ENCODE peak calls at places on chromosomes 16 and 17, in five cellular contexts. J is NT2/D1, U is HCT116, A is neural progenitor cell, C is PC-3. T is an unnamed sample.

GRCh38 chr17:4365628-4366311 is 705 bp downstream of the UBE2G1 start:
- DNase-seq in U (no peak), C (no peak), A (peak), J (no peak), T (peak)

GRCh38 chr16:66366433-66367299 is at the start of gene CDH5:
- DNase-seq in A (no peak), U (no peak), J (no peak), C (no peak), T (peak)

GRCh38 chr16:17518441-17518840 is 47.7 kb upstream of the XYLT1 start:
- DNase-seq in U (no peak), C (no peak), J (no peak), A (no peak), T (no peak)

GRCh38 chr16:85092851-85093250 is 19.4 kb downstream of the CIBAR2 start:
- DNase-seq in U (no peak), A (no peak), C (no peak), J (no peak), T (no peak)

GRCh38 chr17:74217036-74217725 is 3.8 kb downstream of the TTYH2 start:
- DNase-seq in J (no peak), A (no peak), U (no peak), C (no peak), T (no peak)

GRCh38 chr16:28310796-28311195 is 18.5 kb downstream of the SBK1 start:
- DNase-seq in C (no peak), U (no peak), A (no peak), J (no peak), T (no peak)

GRCh38 chr17:70357196-70357595 is 187.9 kb downstream of the KCNJ2 start:
- DNase-seq in U (no peak), C (no peak), A (no peak), J (peak), T (no peak)

GRCh38 chr16:50137268-50137667 is 15.8 kb upstream of the TENT4B start:
- DNase-seq in U (no peak), J (no peak), C (no peak), A (no peak), T (no peak)

GRCh38 chr16:68298907-68299515 is 11.7 kb downstream of the SLC7A6OS start:
- DNase-seq in C (peak), J (no peak), A (peak), U (no peak), T (no peak)

GRCh38 chr17:46995841-46996571 is 17.0 kb upstream of the RPRML start:
- DNase-seq in A (no peak), U (no peak), C (peak), J (no peak), T (no peak)

GRCh38 chr17:80058311-80058955 is 22.0 kb downstream of the CCDC40 start:
- DNase-seq in C (no peak), J (no peak), U (no peak), A (no peak), T (no peak)

GRCh38 chr16:71526111-71526998 is at the start of gene CHST4:
- DNase-seq in A (peak), C (no peak), J (peak), U (no peak), T (peak)

GRCh38 chr16:86222541-86222940 is 287.8 kb upstream of the FOXF1 start:
- DNase-seq in U (no peak), J (no peak), A (peak), C (no peak), T (peak)

GRCh38 chr16:56607675-56608042 is 725 bp upstream of the MT2A start:
- DNase-seq in U (no peak), C (no peak), A (no peak), J (no peak), T (no peak)
- H3K9ac ChIP-seq in U (peak), C (peak), A (no peak), J (peak), T (no peak)

GRCh38 chr16:48435906-48436305 is 50.7 kb upstream of the SIAH1 start:
- DNase-seq in U (no peak), C (no peak), J (no peak), A (no peak), T (peak)
- H3K9ac ChIP-seq in U (no peak), C (no peak), J (no peak), A (no peak), T (no peak)

GRCh38 chr17:5702951-5703510 is 118.7 kb upstream of the NLRP1 start:
- DNase-seq in J (peak), A (no peak), U (no peak), C (no peak), T (peak)
- H3K9ac ChIP-seq in J (no peak), A (no peak), U (no peak), C (no peak), T (no peak)

GRCh38 chr16:29973384-29974246 is at the start of gene TAOK2:
- DNase-seq in A (peak), J (peak), U (peak), C (peak), T (peak)

GRCh38 chr16:29972500-29972899 is 1.2 kb upstream of the TAOK2 start:
- DNase-seq in A (no peak), C (no peak), U (no peak), J (no peak), T (no peak)

GRCh38 chr16:29972992-29973383 is 680 bp upstream of the TAOK2 start:
- DNase-seq in J (no peak), A (no peak), U (no peak), C (no peak), T (no peak)

GRCh38 chr16:29968205-29968604 is 5.5 kb upstream of the TAOK2 start:
- DNase-seq in C (no peak), U (no peak), A (no peak), J (no peak), T (no peak)

DNA sequence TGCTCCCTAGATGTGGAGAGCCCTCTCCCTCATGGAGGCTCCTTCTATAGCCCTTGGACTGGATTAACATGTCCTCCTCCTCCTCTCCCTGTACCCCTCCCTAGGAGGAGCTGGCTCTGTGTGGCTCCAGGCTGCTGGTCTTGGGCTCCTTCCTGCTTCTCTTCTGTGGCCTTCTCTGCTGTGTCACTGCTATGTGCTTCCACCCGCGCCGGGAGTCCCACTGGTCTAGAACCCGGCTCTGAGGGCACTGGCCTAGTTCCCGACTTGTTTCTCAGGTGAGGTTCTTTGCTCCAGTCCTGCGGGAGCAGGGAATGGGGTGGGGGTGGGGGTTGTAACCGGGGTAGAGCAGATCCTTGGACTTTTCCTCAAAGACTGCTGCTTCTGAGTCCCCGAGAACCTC is 2.4 kb upstream of the TAOK2 start:
- DNase-seq in J (no peak), U (no peak), C (no peak), A (no peak), T (no peak)
- H3K9ac ChIP-seq in J (no peak), U (no peak), C (no peak), A (no peak), T (no peak)

GRCh38 chr17:43385046-43385831 is 13.6 kb upstream of the ARL4D start:
- DNase-seq in A (no peak), U (no peak), C (no peak), J (no peak), T (no peak)

GRCh38 chr17:43392397-43392796 is 6.4 kb upstream of the ARL4D start:
- DNase-seq in C (no peak), J (no peak), U (no peak), A (no peak), T (peak)

GRCh38 chr17:43388198-43389021 is 10.4 kb upstream of the ARL4D start:
- DNase-seq in J (peak), A (peak), C (peak), U (peak), T (peak)

GRCh38 chr17:43393944-43394482 is 4.8 kb upstream of the ARL4D start:
- DNase-seq in U (peak), J (peak), C (peak), A (peak), T (peak)

DNA sequence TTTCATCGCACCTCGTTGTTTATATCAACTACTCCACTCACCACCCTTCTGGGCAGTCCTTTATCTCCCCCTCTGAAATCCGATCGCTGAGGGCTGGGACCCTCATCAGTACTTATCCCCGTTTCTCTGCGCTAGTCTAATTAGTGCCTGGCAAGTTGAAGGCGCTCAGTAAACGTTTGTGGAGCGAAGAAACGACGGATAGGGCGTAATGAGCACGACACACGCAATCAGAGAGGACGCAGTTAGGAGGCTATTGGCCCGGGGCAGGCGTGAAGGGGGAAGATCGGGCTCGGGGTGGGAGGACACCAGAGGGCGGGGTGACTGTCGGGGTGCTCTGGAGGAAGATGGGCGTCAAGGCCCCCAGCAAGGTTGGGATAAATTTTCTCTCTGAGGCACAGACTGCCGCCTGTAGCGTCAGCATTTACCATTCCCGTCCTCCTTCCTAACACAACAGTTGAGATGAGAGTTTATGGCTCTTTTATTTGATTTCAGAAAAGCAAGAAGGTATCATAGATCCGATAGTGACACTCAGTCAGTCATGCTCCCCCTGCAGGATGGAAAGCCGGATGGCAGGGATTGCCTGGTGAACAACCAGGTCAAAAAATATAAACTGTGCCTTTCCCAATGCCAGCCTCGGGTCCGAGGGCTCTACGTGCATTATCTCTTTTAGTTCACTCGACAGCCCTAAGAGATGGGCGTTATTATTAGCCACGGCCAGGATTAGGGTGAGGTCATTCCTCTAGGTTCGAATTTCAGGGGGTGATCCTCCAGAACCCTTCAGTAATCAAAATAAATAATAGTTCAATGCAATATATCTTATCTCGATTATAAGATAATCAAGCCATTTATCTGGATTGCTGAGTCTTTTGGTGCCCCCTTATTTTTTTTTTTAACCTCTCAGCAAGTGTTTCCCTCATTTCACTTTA is 9.5 kb upstream of the ARL4D start:
- DNase-seq in U (peak), A (peak), J (no peak), C (peak), T (peak)
- H3K9ac ChIP-seq in U (peak), A (no peak), J (peak), C (peak), T (peak)

GRCh38 chr17:27631897-27632725 is 1.1 kb downstream of the LGALS9 start:
- DNase-seq in A (no peak), C (no peak), J (no peak), U (no peak), T (peak)
- H3K9ac ChIP-seq in A (no peak), C (no peak), J (no peak), U (no peak), T (no peak)

DNA sequence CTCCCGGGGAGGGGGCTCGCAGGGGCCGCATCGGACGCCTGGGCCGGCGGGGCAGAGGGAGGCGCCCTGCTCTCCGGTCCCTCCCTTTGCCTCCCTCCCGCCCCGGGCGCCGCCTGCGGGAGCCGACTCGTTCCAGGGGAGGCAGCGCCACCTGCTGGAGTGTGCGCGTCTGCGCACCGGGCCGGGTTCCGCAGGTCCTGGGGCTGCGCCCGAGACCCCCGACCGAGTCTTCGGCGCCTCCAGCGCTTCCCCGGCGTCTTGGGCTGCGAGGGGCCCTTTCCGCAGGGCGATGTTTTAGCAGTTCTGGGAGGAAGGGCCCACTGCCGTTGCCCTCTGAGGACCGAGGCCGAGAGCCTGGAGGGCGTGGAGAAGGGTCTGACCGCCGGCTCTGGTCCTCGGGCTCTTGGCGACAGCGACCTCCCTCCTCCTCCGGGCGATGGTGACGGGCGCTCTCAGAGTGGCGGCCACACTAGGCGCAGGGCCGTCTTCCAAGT is 106.3 kb downstream of the SEC14L1 start:
- DNase-seq in U (peak), A (peak), C (peak), J (peak), T (peak)
- H3K9ac ChIP-seq in U (peak), A (no peak), C (peak), J (peak), T (no peak)

GRCh38 chr16:69386596-69386995 is 789 bp upstream of the TERF2 start:
- DNase-seq in A (no peak), J (no peak), C (no peak), U (no peak), T (peak)
- H3K9ac ChIP-seq in A (no peak), J (no peak), C (no peak), U (peak), T (no peak)

DNA sequence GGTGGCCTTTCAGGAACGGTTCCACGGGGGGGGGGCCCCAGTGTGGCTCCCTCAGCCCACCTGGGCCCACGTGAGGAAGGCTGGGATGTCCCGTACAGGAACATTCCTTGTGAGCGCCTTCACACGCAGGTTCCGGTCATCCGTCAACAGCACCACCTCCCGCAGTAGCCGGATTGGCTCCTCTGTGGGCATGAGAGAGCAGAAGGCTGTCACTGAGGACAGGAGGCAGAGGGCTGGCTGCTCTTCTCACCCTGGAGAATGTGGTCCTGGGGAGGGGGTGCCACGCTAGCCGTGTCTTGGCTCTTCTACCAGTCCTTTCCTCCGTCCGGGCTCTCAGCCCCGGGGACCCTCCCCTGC is 6.5 kb downstream of the HIC1 start:
- DNase-seq in U (no peak), C (no peak), J (no peak), A (no peak), T (no peak)
- H3K9ac ChIP-seq in U (no peak), C (no peak), J (no peak), A (no peak), T (no peak)

GRCh38 chr17:16285646-16286008 is 67.6 kb downstream of the CENPV start:
- DNase-seq in J (no peak), C (no peak), A (no peak), U (no peak), T (no peak)
- H3K9ac ChIP-seq in J (peak), C (peak), A (no peak), U (peak), T (no peak)

T was measured in endodermal cell.